ENCODE peak calls at places on chromosomes 13 and 19, in four cellular contexts. H is prostate gland, R is breast epithelium, N is HL-60. B is an unnamed sample.

GRCh38 chr13:94858856-94859811 is 146.8 kb upstream of the SOX21 start:
- DNase-seq in R (no peak), N (no peak), H (no peak), B (no peak)

GRCh38 chr13:111973186-111974064 is 93.5 kb upstream of the SOX1 start:
- DNase-seq in N (no peak), R (no peak), H (no peak), B (no peak)

GRCh38 chr13:20053016-20053415 is 94.5 kb downstream of the ZMYM2 start:
- DNase-seq in H (no peak), R (no peak), N (no peak), B (no peak)

GRCh38 chr19:10780368-10780767 is 55.6 kb downstream of the TMED1 start:
- DNase-seq in H (no peak), N (peak; percentile 95), R (no peak), B (no peak)

GRCh38 chr13:36090592-36090991 is 40.6 kb downstream of the DCLK1 start:
- DNase-seq in H (no peak), R (no peak), N (no peak), B (no peak)

GRCh38 chr13:43694265-43694664 is 92.5 kb downstream of the ENOX1 start:
- DNase-seq in R (no peak), H (no peak), N (no peak), B (no peak)

GRCh38 chr19:43553656-43554055 is 20.7 kb downstream of the ZNF575 start:
- DNase-seq in H (no peak), R (no peak), N (no peak), B (no peak)

GRCh38 chr19:47305309-47305751 is 4.3 kb upstream of the C5AR1 start:
- DNase-seq in N (peak; percentile 51), H (no peak), R (peak; percentile 69), B (no peak)

GRCh38 chr13:23671367-23671766 is 101.2 kb downstream of the TNFRSF19 start:
- DNase-seq in R (no peak), N (no peak), H (no peak), B (peak; percentile 16)

GRCh38 chr13:113166266-113166665 is 7.8 kb downstream of the PROZ start:
- DNase-seq in H (no peak), R (no peak), N (no peak), B (no peak)

GRCh38 chr13:28707629-28708427 is 10.9 kb downstream of the SLC46A3 start:
- DNase-seq in H (no peak), R (no peak), N (peak; percentile 73), B (no peak)

DNA sequence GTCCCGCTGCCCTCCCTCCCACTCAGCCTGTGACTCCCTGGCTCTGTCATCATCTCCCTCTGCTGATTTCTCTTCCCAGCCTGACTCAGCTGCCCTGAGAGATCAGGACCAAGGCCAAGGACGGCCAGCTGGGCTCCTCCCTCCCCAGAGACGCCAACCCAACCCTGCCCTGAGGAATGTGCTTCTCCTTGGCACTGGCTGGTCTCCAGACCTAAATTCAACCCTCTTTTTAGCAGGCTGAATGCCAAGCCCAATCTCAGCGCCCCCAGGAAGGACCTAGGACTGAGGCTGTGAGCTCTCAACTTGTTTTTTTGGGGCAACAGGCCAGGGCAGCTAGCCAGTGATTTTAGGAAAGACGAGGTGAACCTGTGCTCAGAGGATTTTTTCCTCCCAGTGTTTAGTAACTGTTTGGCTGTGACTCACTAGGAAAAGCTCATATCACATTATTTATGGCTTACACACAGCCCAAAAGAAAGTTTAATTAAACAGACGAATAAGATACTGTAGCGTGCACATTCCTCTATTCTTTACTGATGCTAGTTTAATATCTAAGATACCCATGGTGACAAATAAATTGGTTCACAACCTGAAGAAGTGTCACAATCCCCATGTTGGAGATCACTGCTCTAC is 7.4 kb upstream of the IGFL1 start:
- DNase-seq in N (no peak), R (peak; percentile 73), H (peak; percentile 86), B (no peak)
- TF ChIP-seq POLR2AphosphoS5 in N (no peak), R (peak; percentile 39), H (peak; percentile 86), B (no peak)

GRCh38 chr19:14383898-14384669 is 2.8 kb downstream of the ADGRE5 start:
- DNase-seq in N (peak; percentile 95), R (no peak), H (no peak), B (no peak)
- TF ChIP-seq POLR2AphosphoS5 in N (peak; percentile 69), R (no peak), H (no peak), B (no peak)

DNA sequence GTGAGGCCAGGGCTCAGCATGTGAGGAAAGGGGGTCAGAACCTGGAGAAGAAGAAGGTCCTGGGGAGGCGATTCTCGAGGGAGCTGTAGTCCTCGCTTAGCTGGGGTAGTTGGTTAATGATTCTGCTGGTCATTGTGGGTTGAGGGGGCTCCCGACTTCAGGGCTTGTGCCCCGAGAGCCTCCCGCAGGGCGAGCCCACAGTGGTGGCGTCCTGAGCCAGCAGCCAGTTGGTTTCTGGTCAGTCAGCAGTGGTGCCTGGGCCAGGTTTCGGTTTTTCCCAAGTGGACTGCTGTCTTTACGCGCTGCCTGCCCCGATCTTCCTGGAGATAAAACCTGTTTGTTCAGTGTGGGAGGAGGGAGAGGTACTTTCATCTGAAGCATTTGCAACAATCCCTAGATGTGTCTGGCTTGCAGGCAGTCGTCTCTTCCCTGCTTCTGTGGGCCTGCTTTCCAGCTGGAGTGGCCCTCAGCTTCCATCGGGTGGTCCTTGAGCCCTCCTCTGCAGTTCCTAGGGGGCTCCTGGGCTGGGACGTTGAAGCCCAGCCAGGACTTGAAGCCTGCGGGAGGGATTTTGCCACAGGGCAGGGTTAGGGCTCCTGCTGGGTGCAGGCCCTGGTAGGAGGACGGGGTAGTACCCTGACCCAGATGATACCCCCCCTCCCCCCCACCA is 3.2 kb downstream of the PTBP1 start:
- DNase-seq in R (peak; percentile 88), H (peak; percentile 88), N (peak; percentile 29), B (no peak)
- TF ChIP-seq POLR2AphosphoS5 in R (peak; percentile 73), H (peak; percentile 89), N (peak; percentile 30), B (no peak)

GRCh38 chr19:18203863-18204393 is at the start of gene RAB3A:
- DNase-seq in H (peak; percentile 100), R (peak; percentile 99), N (peak; percentile 100), B (peak; percentile 97)
- TF ChIP-seq POLR2AphosphoS5 in H (peak; percentile 98), R (peak; percentile 7), N (no peak), B (peak; percentile 13)

GRCh38 chr19:17348700-17349099 is 11.3 kb downstream of the GTPBP3 start:
- DNase-seq in R (no peak), H (no peak), N (no peak), B (no peak)
- TF ChIP-seq POLR2AphosphoS5 in R (peak; percentile 45), H (no peak), N (no peak), B (no peak)

B was measured in SK-N-MC.